ENCODE peak calls at places on chromosomes 2 and 18, in four cellular contexts. U is GM12878, R is psoas muscle, C is spleen. I is an unnamed sample.

GRCh38 chr2:67641709-67642397 is 244.7 kb downstream of the ETAA1 start:
- DNase-seq in U (no peak), R (no peak), C (no peak), I (peak; percentile 35)

GRCh38 chr2:241135737-241136136 is 13.5 kb downstream of the PASK start:
- DNase-seq in U (no peak), R (no peak), C (no peak), I (no peak)

GRCh38 chr18:26549486-26550435 is 1.4 kb upstream of the KCTD1 start:
- DNase-seq in U (no peak), R (peak; percentile 69), C (peak; percentile 73), I (peak; percentile 86)

GRCh38 chr18:34647251-34647650 is 62.8 kb upstream of the DTNA start:
- DNase-seq in U (no peak), R (no peak), C (no peak), I (no peak)

GRCh38 chr2:191512202-191512601 is 165.7 kb upstream of the NABP1 start:
- DNase-seq in U (no peak), R (no peak), C (no peak), I (no peak)

GRCh38 chr18:45589559-45590041 is 25.7 kb upstream of the SLC14A2 start:
- DNase-seq in U (no peak), R (peak; percentile 67), C (no peak), I (no peak)

GRCh38 chr2:174335605-174336402 is 1.1 kb downstream of the SP9 start:
- DNase-seq in U (no peak), R (peak; percentile 57), C (no peak), I (peak; percentile 27)

GRCh38 chr18:6405237-6406074 is 9.3 kb downstream of the L3MBTL4 start:
- DNase-seq in U (no peak), R (no peak), C (no peak), I (no peak)

GRCh38 chr18:52499646-52500045 is 159.6 kb downstream of the DCC start:
- DNase-seq in U (no peak), R (no peak), C (no peak), I (no peak)

GRCh38 chr2:136065907-136066306 is 52.0 kb downstream of the CXCR4 start:
- DNase-seq in U (no peak), R (no peak), C (no peak), I (no peak)

GRCh38 chr2:181457121-181457740 is at the start of gene ITGA4:
- DNase-seq in U (peak; percentile 56), R (peak; percentile 77), C (peak; percentile 98), I (peak; percentile 75)

GRCh38 chr2:25276569-25277465 is 64.9 kb downstream of the DNMT3A start:
- DNase-seq in U (no peak), R (peak; percentile 84), C (peak; percentile 94), I (no peak)

GRCh38 chr2:3470856-3471737 is 48.2 kb downstream of the ADI1 start:
- DNase-seq in U (no peak), R (peak; percentile 82), C (peak; percentile 44), I (no peak)

GRCh38 chr2:133676392-133677130 is 108.3 kb upstream of the NCKAP5 start:
- DNase-seq in U (no peak), R (no peak), C (no peak), I (no peak)

GRCh38 chr2:186129767-186130581 is 356.1 kb upstream of the ZC3H15 start:
- DNase-seq in U (no peak), R (no peak), C (no peak), I (peak; percentile 72)

GRCh38 chr2:203280428-203281064 is 41.7 kb downstream of the CYP20A1 start:
- DNase-seq in U (no peak), R (no peak), C (no peak), I (no peak)

GRCh38 chr2:30074023-30074422 is 72.8 kb upstream of the YPEL5 start:
- DNase-seq in U (no peak), R (no peak), C (no peak), I (no peak)

GRCh38 chr2:236309669-236310029 is 45.4 kb upstream of the ASB18 start:
- DNase-seq in U (no peak), R (no peak), C (no peak), I (peak; percentile 8)

GRCh38 chr18:55588001-55588875 is at the start of gene TCF4:
- DNase-seq in U (no peak), R (peak; percentile 81), C (peak; percentile 89), I (peak; percentile 35)

GRCh38 chr2:101698419-101699190 is 1.1 kb downstream of the MAP4K4 start:
- DNase-seq in U (no peak), R (no peak), C (no peak), I (no peak)

GRCh38 chr2:149065236-149065635 is 26.7 kb downstream of the LYPD6B start:
- DNase-seq in U (no peak), R (no peak), C (no peak), I (no peak)

GRCh38 chr2:117308861-117309770 is 505.4 kb upstream of the DDX18 start:
- DNase-seq in U (no peak), R (no peak), C (no peak), I (no peak)

GRCh38 chr18:28766721-28767120 is 589.8 kb upstream of the CDH2 start:
- DNase-seq in U (no peak), R (no peak), C (no peak), I (no peak)

GRCh38 chr18:31931163-31931885 is 11.6 kb downstream of the TRAPPC8 start:
- DNase-seq in U (no peak), R (no peak), C (no peak), I (no peak)

GRCh38 chr2:65919579-65920188 is 487.3 kb upstream of the SPRED2 start:
- DNase-seq in U (no peak), R (no peak), C (no peak), I (no peak)

GRCh38 chr2:5442736-5443135 is 249.4 kb upstream of the SOX11 start:
- DNase-seq in U (no peak), R (no peak), C (no peak), I (no peak)

GRCh38 chr2:136531731-136532130 is 233.6 kb upstream of the THSD7B start:
- DNase-seq in U (no peak), R (no peak), C (no peak), I (no peak)

GRCh38 chr2:172674034-172674967 is 61.3 kb upstream of the RAPGEF4 start:
- DNase-seq in U (no peak), R (peak; percentile 66), C (peak; percentile 73), I (no peak)

GRCh38 chr18:46546111-46546640 is 110.8 kb downstream of the LOXHD1 start:
- DNase-seq in U (no peak), R (no peak), C (no peak), I (no peak)

GRCh38 chr18:77733292-77733903 is 483.8 kb downstream of the GALR1 start:
- DNase-seq in U (no peak), R (no peak), C (no peak), I (no peak)

DNA sequence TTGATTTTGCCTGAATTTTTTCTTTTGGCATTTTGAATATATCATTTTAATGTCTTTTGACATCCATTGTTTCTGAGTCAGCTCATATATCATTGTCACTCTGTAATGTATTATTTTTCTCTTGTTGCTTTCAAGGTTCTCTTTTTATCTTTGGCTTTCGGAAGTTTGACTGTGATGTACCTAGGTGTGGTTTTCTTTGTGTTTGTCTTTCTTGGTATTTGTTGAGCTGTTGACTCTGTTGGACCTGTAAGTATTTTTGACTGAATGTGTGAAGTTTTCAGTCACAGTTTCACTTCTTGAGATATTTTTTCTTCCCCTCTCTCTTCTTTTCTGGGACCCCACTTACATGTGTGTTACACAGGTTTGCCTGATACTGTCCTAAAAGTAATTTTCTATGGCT is 24.9 kb upstream of the DRC1 start:
- DNase-seq in U (no peak), R (no peak), C (no peak), I (no peak)
- H3K4me1 ChIP-seq in U (no peaks in the 10 kb centered on the region), R (no peaks in the 10 kb centered on the region), C (no peaks in the 10 kb centered on the region), I (no peaks in the 10 kb centered on the region)

GRCh38 chr18:1177232-1177631 is 272.6 kb downstream of the ADCYAP1 start:
- DNase-seq in U (no peak), R (no peak), C (no peak), I (no peak)

GRCh38 chr18:1173593-1173992 is 268.9 kb downstream of the ADCYAP1 start:
- DNase-seq in U (no peak), R (no peak), C (no peak), I (no peak)
- H3K27ac ChIP-seq in U (no peak overlapping the region), R (no peak overlapping the region), C (no peak overlapping the region), I (no peak overlapping the region)

DNA sequence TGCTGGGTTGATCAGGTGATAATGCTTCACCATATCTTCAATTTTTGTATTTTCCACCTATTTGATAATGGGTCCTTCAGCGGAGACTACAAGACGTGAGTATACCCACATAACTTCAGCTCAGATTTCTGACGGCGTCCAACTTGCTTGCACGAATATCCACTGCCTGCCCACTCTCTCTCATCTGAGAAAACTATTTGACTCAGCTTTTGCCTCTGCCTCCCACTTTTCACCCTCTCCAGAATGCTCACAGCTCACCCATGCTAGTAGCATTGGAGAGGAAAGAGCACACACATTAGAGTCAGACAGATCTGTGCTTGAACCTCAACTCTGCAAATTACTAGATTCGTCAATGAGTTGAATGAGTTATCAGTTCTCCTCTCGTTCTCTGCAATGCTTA is 166.8 kb downstream of the BCL2 start:
- DNase-seq in U (no peak), R (no peak), C (no peak), I (no peak)
- H3K4me1 ChIP-seq in U (peaks cover 80% of the 10 kb centered on the region), R (peaks cover 46% of the 10 kb centered on the region), C (peaks cover 58% of the 10 kb centered on the region), I (no peaks in the 10 kb centered on the region)

GRCh38 chr2:238285653-238286082 is 2.7 kb downstream of the PER2 start:
- DNase-seq in U (no peak), R (peak; percentile 84), C (no peak), I (peak; percentile 96)
- H3K27ac ChIP-seq in U (no peak overlapping the region), R (peak overlapping the region; percentile 96), C (peak overlapping the region; percentile 94), I (peak overlapping the region; percentile 99)

DNA sequence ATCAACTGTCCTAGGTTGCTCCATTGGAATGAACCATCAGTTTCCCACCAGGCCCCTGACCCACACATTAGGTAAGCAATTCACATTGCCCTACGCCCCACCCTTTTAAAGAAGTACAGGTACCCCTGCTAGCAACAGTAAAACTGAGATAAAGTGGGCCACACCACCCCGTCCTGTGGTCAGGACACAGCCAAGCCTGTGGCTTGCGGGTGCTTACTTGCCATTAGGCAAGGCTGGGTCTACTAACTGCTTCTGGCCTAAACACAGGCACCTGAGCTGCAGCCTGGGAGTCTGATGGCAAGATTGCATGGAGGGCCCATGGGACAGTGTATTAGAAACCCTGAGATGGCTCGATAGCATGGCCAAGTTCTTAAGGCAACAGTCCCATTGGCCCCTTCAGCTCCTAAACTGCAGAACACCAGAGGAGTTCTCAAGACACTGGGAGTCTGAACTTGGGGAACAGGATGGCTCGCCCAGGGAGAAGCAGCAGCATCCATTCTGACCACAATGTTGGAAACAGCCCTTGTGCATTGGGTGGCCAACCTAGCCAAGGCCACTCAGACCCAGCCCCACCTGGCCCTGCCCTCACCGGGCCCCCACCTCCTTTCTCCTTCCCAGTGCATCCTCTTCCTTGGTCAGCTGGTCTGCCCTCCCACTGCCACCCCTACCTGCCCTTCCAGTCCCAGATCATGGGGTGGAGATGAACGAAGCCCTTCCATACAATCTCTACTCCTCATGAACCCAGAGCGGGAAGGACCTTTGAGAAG is 177.1 kb downstream of the TNS1 start:
- DNase-seq in U (no peak), R (peak; percentile 46), C (no peak), I (no peak)
- H3K4me1 ChIP-seq in U (no peaks in the 10 kb centered on the region), R (peaks cover 75% of the 10 kb centered on the region), C (peaks cover 50% of the 10 kb centered on the region), I (peaks cover 11% of the 10 kb centered on the region)

I was measured in mammary epithelial cell.